ENCODE peak calls at places on chromosomes 5 and 9, in eight cellular contexts. One of them, this sample, is unnamed.

GRCh38 chr5:42970636-42971559 is 69.2 kb downstream of the ANXA2R start:
- DNase-seq in colonic mucosa: no peak
- DNase-seq in progenitor cell of endocrine pancreas: no peak
- DNase-seq in pancreas: no peak
- DNase-seq in GM12864: no peak
- DNase-seq in upper lobe of right lung: no peak
- DNase-seq in stomach: no peak
- DNase-seq in A549: peak
- DNase-seq in this sample: no peak

GRCh38 chr5:1217596-1218206 is 7.5 kb upstream of the SLC6A18 start:
- DNase-seq in GM12864: no peak
- DNase-seq in pancreas: no peak
- DNase-seq in colonic mucosa: no peak
- DNase-seq in A549: no peak
- DNase-seq in progenitor cell of endocrine pancreas: no peak
- DNase-seq in stomach: no peak
- DNase-seq in upper lobe of right lung: no peak
- DNase-seq in this sample: no peak

GRCh38 chr5:178469975-178470692 is 120.1 kb downstream of the COL23A1 start:
- DNase-seq in pancreas: no peak
- DNase-seq in A549: no peak
- DNase-seq in stomach: no peak
- DNase-seq in colonic mucosa: no peak
- DNase-seq in GM12864: no peak
- DNase-seq in progenitor cell of endocrine pancreas: no peak
- DNase-seq in upper lobe of right lung: no peak
- DNase-seq in this sample: no peak

GRCh38 chr9:137757613-137758029 is 120.0 kb upstream of the CACNA1B start:
- DNase-seq in GM12864: peak
- DNase-seq in stomach: no peak
- DNase-seq in A549: peak
- DNase-seq in colonic mucosa: no peak
- DNase-seq in upper lobe of right lung: no peak
- DNase-seq in pancreas: no peak
- DNase-seq in progenitor cell of endocrine pancreas: no peak
- DNase-seq in this sample: no peak

GRCh38 chr5:144072518-144072927 is 97.9 kb downstream of the YIPF5 start:
- DNase-seq in upper lobe of right lung: no peak
- DNase-seq in A549: no peak
- DNase-seq in progenitor cell of endocrine pancreas: no peak
- DNase-seq in GM12864: no peak
- DNase-seq in colonic mucosa: no peak
- DNase-seq in stomach: no peak
- DNase-seq in pancreas: no peak
- DNase-seq in this sample: no peak

GRCh38 chr9:76687861-76688374 is 76.3 kb upstream of the PCA3 start:
- DNase-seq in pancreas: no peak
- DNase-seq in progenitor cell of endocrine pancreas: no peak
- DNase-seq in stomach: peak
- DNase-seq in GM12864: no peak
- DNase-seq in upper lobe of right lung: no peak
- DNase-seq in A549: peak
- DNase-seq in colonic mucosa: no peak
- DNase-seq in this sample: no peak

GRCh38 chr9:136784249-136784996 is 6.7 kb upstream of the TMEM141 start:
- DNase-seq in A549: peak
- DNase-seq in progenitor cell of endocrine pancreas: no peak
- DNase-seq in upper lobe of right lung: no peak
- DNase-seq in stomach: no peak
- DNase-seq in pancreas: no peak
- DNase-seq in colonic mucosa: peak
- DNase-seq in GM12864: no peak
- DNase-seq in this sample: no peak

GRCh38 chr9:76638001-76638400 is 126.2 kb upstream of the PCA3 start:
- DNase-seq in upper lobe of right lung: no peak
- DNase-seq in GM12864: no peak
- DNase-seq in colonic mucosa: no peak
- DNase-seq in A549: no peak
- DNase-seq in progenitor cell of endocrine pancreas: no peak
- DNase-seq in pancreas: no peak
- DNase-seq in stomach: no peak
- DNase-seq in this sample: no peak

GRCh38 chr5:9781882-9782281 is 151.7 kb upstream of the TAS2R1 start:
- DNase-seq in pancreas: no peak
- DNase-seq in stomach: no peak
- DNase-seq in upper lobe of right lung: no peak
- DNase-seq in A549: no peak
- DNase-seq in progenitor cell of endocrine pancreas: no peak
- DNase-seq in colonic mucosa: no peak
- DNase-seq in GM12864: no peak
- DNase-seq in this sample: no peak

GRCh38 chr5:9781275-9781674 is 151.1 kb upstream of the TAS2R1 start:
- DNase-seq in progenitor cell of endocrine pancreas: no peak
- DNase-seq in upper lobe of right lung: no peak
- DNase-seq in pancreas: no peak
- DNase-seq in stomach: no peak
- DNase-seq in GM12864: no peak
- DNase-seq in colonic mucosa: no peak
- DNase-seq in A549: no peak
- DNase-seq in this sample: no peak

GRCh38 chr5:9780501-9780900 is 150.3 kb upstream of the TAS2R1 start:
- DNase-seq in progenitor cell of endocrine pancreas: no peak
- DNase-seq in stomach: no peak
- DNase-seq in GM12864: no peak
- DNase-seq in A549: no peak
- DNase-seq in colonic mucosa: no peak
- DNase-seq in pancreas: no peak
- DNase-seq in upper lobe of right lung: no peak
- DNase-seq in this sample: no peak

GRCh38 chr5:9784231-9784630 is 154.1 kb upstream of the TAS2R1 start:
- DNase-seq in upper lobe of right lung: no peak
- DNase-seq in A549: no peak
- DNase-seq in progenitor cell of endocrine pancreas: no peak
- DNase-seq in colonic mucosa: no peak
- DNase-seq in pancreas: no peak
- DNase-seq in GM12864: no peak
- DNase-seq in stomach: no peak
- DNase-seq in this sample: no peak

GRCh38 chr5:9782806-9783560 is 152.8 kb upstream of the TAS2R1 start:
- DNase-seq in A549: no peak
- DNase-seq in progenitor cell of endocrine pancreas: no peak
- DNase-seq in GM12864: no peak
- DNase-seq in stomach: no peak
- DNase-seq in upper lobe of right lung: no peak
- DNase-seq in colonic mucosa: peak
- DNase-seq in pancreas: no peak
- DNase-seq in this sample: no peak
- TF ChIP-seq CTCF in A549: no peak
- TF ChIP-seq CTCF in progenitor cell of endocrine pancreas: no peak
- TF ChIP-seq CTCF in GM12864: no peak
- TF ChIP-seq CTCF in stomach: no peak
- TF ChIP-seq CTCF in upper lobe of right lung: no peak
- TF ChIP-seq CTCF in colonic mucosa: no peak
- TF ChIP-seq CTCF in pancreas: no peak
- TF ChIP-seq CTCF in this sample: no peak

GRCh38 chr5:37954561-37954960 is 114.7 kb upstream of the GDNF start:
- DNase-seq in stomach: no peak
- DNase-seq in upper lobe of right lung: no peak
- DNase-seq in GM12864: no peak
- DNase-seq in colonic mucosa: no peak
- DNase-seq in pancreas: no peak
- DNase-seq in progenitor cell of endocrine pancreas: no peak
- DNase-seq in A549: no peak
- DNase-seq in this sample: no peak
- TF ChIP-seq CTCF in stomach: no peak
- TF ChIP-seq CTCF in upper lobe of right lung: no peak
- TF ChIP-seq CTCF in GM12864: no peak
- TF ChIP-seq CTCF in colonic mucosa: no peak
- TF ChIP-seq CTCF in pancreas: no peak
- TF ChIP-seq CTCF in progenitor cell of endocrine pancreas: no peak
- TF ChIP-seq CTCF in A549: no peak
- TF ChIP-seq CTCF in this sample: no peak

GRCh38 chr9:87834357-87834756 is 48.3 kb upstream of the SPATA31E1 start:
- DNase-seq in progenitor cell of endocrine pancreas: no peak
- DNase-seq in upper lobe of right lung: no peak
- DNase-seq in colonic mucosa: peak
- DNase-seq in pancreas: no peak
- DNase-seq in stomach: no peak
- DNase-seq in GM12864: no peak
- DNase-seq in A549: peak
- DNase-seq in this sample: no peak
- TF ChIP-seq CTCF in progenitor cell of endocrine pancreas: peak
- TF ChIP-seq CTCF in upper lobe of right lung: no peak
- TF ChIP-seq CTCF in colonic mucosa: no peak
- TF ChIP-seq CTCF in pancreas: no peak
- TF ChIP-seq CTCF in stomach: no peak
- TF ChIP-seq CTCF in GM12864: no peak
- TF ChIP-seq CTCF in A549: no peak
- TF ChIP-seq CTCF in this sample: peak

GRCh38 chr9:130236436-130236985 is 29.0 kb upstream of the HMCN2 start:
- DNase-seq in stomach: no peak
- DNase-seq in colonic mucosa: no peak
- DNase-seq in A549: no peak
- DNase-seq in progenitor cell of endocrine pancreas: no peak
- DNase-seq in GM12864: no peak
- DNase-seq in pancreas: peak
- DNase-seq in upper lobe of right lung: no peak
- DNase-seq in this sample: no peak
- TF ChIP-seq CTCF in stomach: peak
- TF ChIP-seq CTCF in colonic mucosa: no peak
- TF ChIP-seq CTCF in A549: peak
- TF ChIP-seq CTCF in progenitor cell of endocrine pancreas: no peak
- TF ChIP-seq CTCF in GM12864: no peak
- TF ChIP-seq CTCF in pancreas: no peak
- TF ChIP-seq CTCF in upper lobe of right lung: no peak
- TF ChIP-seq CTCF in this sample: no peak

GRCh38 chr5:171666815-171667214 is 118.8 kb upstream of the SMIM23 start:
- DNase-seq in upper lobe of right lung: no peak
- DNase-seq in pancreas: no peak
- DNase-seq in stomach: no peak
- DNase-seq in colonic mucosa: no peak
- DNase-seq in A549: no peak
- DNase-seq in progenitor cell of endocrine pancreas: no peak
- DNase-seq in GM12864: no peak
- DNase-seq in this sample: no peak
- TF ChIP-seq CTCF in upper lobe of right lung: no peak
- TF ChIP-seq CTCF in pancreas: no peak
- TF ChIP-seq CTCF in stomach: no peak
- TF ChIP-seq CTCF in colonic mucosa: no peak
- TF ChIP-seq CTCF in A549: no peak
- TF ChIP-seq CTCF in progenitor cell of endocrine pancreas: no peak
- TF ChIP-seq CTCF in GM12864: no peak
- TF ChIP-seq CTCF in this sample: no peak